ENCODE peak calls at places on chromosome 3, in nine cellular contexts. B is AML-193; F is stimulated activated CD8-positive, alpha-beta memory T cell treated with anti-CD3 and anti-CD28 coated beads, Interleukin-15, amount 100 ng/mL, for 24 hours; P is islet precursor cell; O is progenitor cell of endocrine pancreas; S is stimulated activated naive CD8-positive, alpha-beta T cell treated with anti-CD3 and anti-CD28 coated beads, Interleukin-15, amount 100 ng/mL, for 72 hours; K is stimulated activated naive B cell treated with anti-CD40 and anti-IgM and Interleukin-4, amounts not matched to agents 10 μg/mL and 1 μg/mL and 100 μg/mL, for 72 hours; U is C1 segment of cervical spinal cord; A is NCI-H1105. Q is an unnamed sample.

GRCh38 chr3:72031581-72031980 is 246.6 kb upstream of the PROK2 start:
- DNase-seq in U (no peak), B (peak; percentile 81), K (no peak), F (no peak), S (no peak), A (no peak), O (no peak), P (peak; percentile 60), Q (no peak)

GRCh38 chr3:84904819-84905555 is 53.8 kb upstream of the CADM2 start:
- DNase-seq in S (no peak), K (no peak), P (no peak), U (no peak), O (no peak), B (no peak), F (no peak), A (no peak), Q (no peak)

GRCh38 chr3:16300881-16301359 is 35.9 kb downstream of the OXNAD1 start:
- DNase-seq in A (no peak), U (no peak), F (no peak), O (no peak), B (no peak), S (peak; percentile 57), K (no peak), P (no peak), Q (no peak)

GRCh38 chr3:65979152-65979551 is 59.6 kb downstream of the MAGI1 start:
- DNase-seq in O (no peak), A (no peak), B (no peak), S (no peak), F (no peak), K (no peak), U (no peak), P (peak; percentile 57), Q (no peak)

GRCh38 chr3:69388241-69388640 is 2.4 kb upstream of the FRMD4B start:
- DNase-seq in P (no peak), O (no peak), A (no peak), B (no peak), F (no peak), K (no peak), U (no peak), S (no peak), Q (no peak)

GRCh38 chr3:144162042-144162441 is 190.4 kb downstream of the DIPK2A start:
- DNase-seq in P (no peak), O (no peak), A (peak; percentile 41), F (no peak), B (no peak), K (no peak), U (no peak), S (no peak), Q (no peak)

GRCh38 chr3:13015286-13016082 is 57.7 kb downstream of the IQSEC1 start:
- DNase-seq in U (no peak), P (no peak), F (no peak), O (no peak), K (peak; percentile 82), S (peak; percentile 41), B (no peak), A (no peak), Q (peak; percentile 41)

GRCh38 chr3:197427013-197427412 is 128.6 kb upstream of the DLG1 start:
- DNase-seq in O (no peak), P (no peak), B (no peak), U (no peak), A (no peak), S (no peak), K (no peak), F (no peak), Q (no peak)

GRCh38 chr3:55879901-55880331 is 392.8 kb upstream of the WNT5A start:
- DNase-seq in B (no peak), F (no peak), A (no peak), P (no peak), S (no peak), U (no peak), O (no peak), K (no peak), Q (no peak)

Q was measured in activated gamma-delta T cell.